ENCODE peak calls at places on chromosomes 4 and X, in ten cellular contexts. T is heart right ventricle; Z is activated CD4-positive, CD25-positive, alpha-beta regulatory T cell; L is GM23338; J is IMR-90; F is memory B cell; V is CD4-positive, CD25-positive, alpha-beta regulatory T cell; U is NCI-H1930; K is NCI-H1092; B is NCI-H510A. I is an unnamed sample.

GRCh38 chrX:56788717-56789122 is 59.7 kb downstream of the NBDY start:
- DNase-seq in K (no peak), L (no peak), J (peak), V (no peak), U (no peak), B (no peak), Z (no peak), T (no peak), F (no peak), I (no peak)

GRCh38 chr4:5713861-5714260 is 2.9 kb downstream of the EVC start:
- DNase-seq in Z (no peak), B (no peak), V (no peak), T (no peak), L (no peak), U (no peak), J (no peak), K (no peak), F (no peak), I (no peak)

GRCh38 chr4:188858696-188859095 is 719.5 kb downstream of the TRIML1 start:
- DNase-seq in L (no peak), B (no peak), T (no peak), Z (no peak), U (no peak), V (no peak), K (no peak), F (no peak), J (no peak), I (no peak)

GRCh38 chrX:23383411-23383810 is 48.8 kb downstream of the PTCHD1 start:
- DNase-seq in K (no peak), F (no peak), Z (no peak), V (no peak), T (no peak), L (no peak), J (peak), U (no peak), B (no peak), I (no peak)

GRCh38 chr4:42390622-42391355 is 6.5 kb upstream of the SHISA3 start:
- DNase-seq in T (no peak), J (no peak), U (no peak), V (no peak), F (no peak), B (no peak), L (no peak), K (no peak), Z (no peak), I (no peak)

GRCh38 chr4:102163404-102164140 is 181.7 kb downstream of the SLC39A8 start:
- DNase-seq in B (no peak), T (no peak), Z (no peak), L (no peak), V (no peak), K (no peak), U (no peak), J (no peak), F (no peak), I (no peak)

GRCh38 chr4:99352602-99353580 is at the start of gene ADH1C:
- DNase-seq in J (peak), L (no peak), B (no peak), Z (no peak), U (no peak), F (no peak), V (no peak), T (no peak), K (no peak), I (no peak)

GRCh38 chr4:144819591-144819990 is 173.6 kb downstream of the HHIP start:
- DNase-seq in Z (no peak), L (no peak), U (no peak), K (no peak), J (no peak), F (no peak), V (no peak), T (no peak), B (no peak), I (no peak)

GRCh38 chr4:11299016-11299415 is 129.7 kb downstream of the HS3ST1 start:
- DNase-seq in K (no peak), T (no peak), L (no peak), U (no peak), V (no peak), J (no peak), F (no peak), B (no peak), Z (no peak), I (peak)

GRCh38 chr4:88320780-88321373 is 36.5 kb upstream of the PPM1K start:
- DNase-seq in J (no peak), F (peak), T (no peak), U (no peak), Z (no peak), K (no peak), V (no peak), L (peak), B (no peak), I (no peak)

GRCh38 chr4:40402556-40402955 is 67.4 kb downstream of the CHRNA9 start:
- DNase-seq in L (no peak), Z (no peak), T (no peak), B (no peak), J (no peak), K (no peak), F (no peak), U (no peak), V (no peak), I (peak)

GRCh38 chr4:62640296-62640695 is 1440.2 kb downstream of the ADGRL3 start:
- DNase-seq in B (no peak), V (no peak), U (no peak), K (no peak), F (no peak), L (no peak), Z (no peak), T (no peak), J (no peak), I (no peak)

GRCh38 chr4:158051401-158052235 is 121.2 kb downstream of the GASK1B start:
- DNase-seq in V (no peak), L (no peak), K (no peak), B (no peak), F (no peak), T (no peak), Z (no peak), U (no peak), J (peak), I (peak)